ENCODE peak calls at places on chromosomes 1 and 21, in nine cellular contexts. I, U, T, E, X, Q, D, R and J are unnamed samples.

GRCh38 chr1:28246427-28246832 is 10.5 kb downstream of the ATP5IF1 start:
- DNase-seq in I (peak), U (no peak), T (no peak), E (no peak), X (no peak), Q (no peak), D (no peak), R (no peak), J (peak)

GRCh38 chr1:183023146-183023600 is at the start of gene LAMC1:
- DNase-seq in I (no peak), U (peak), T (peak), E (peak), X (peak), Q (no peak), D (peak), R (peak), J (peak)

GRCh38 chr1:209029737-209030136 is 553.8 kb upstream of the CAMK1G start:
- DNase-seq in I (no peak), U (no peak), T (peak), E (no peak), X (no peak), Q (no peak), D (no peak), R (peak), J (peak)

GRCh38 chr1:153386500-153386901 is 4.4 kb downstream of the S100A8 start:
- DNase-seq in I (peak), U (no peak), T (no peak), E (peak), X (peak), Q (no peak), D (no peak), R (no peak), J (peak)

GRCh38 chr21:34008618-34009017 is 64.8 kb upstream of the MRPS6 start:
- DNase-seq in I (no peak), U (no peak), T (no peak), E (no peak), X (no peak), Q (no peak), D (no peak), R (peak), J (no peak)

GRCh38 chr1:88302843-88303486 is 381.1 kb upstream of the PKN2 start:
- DNase-seq in I (no peak), U (peak), T (peak), E (no peak), X (no peak), Q (no peak), D (peak), R (peak), J (peak)

GRCh38 chr1:41381691-41382530 is 20.7 kb downstream of the FOXO6 start:
- DNase-seq in I (no peak), U (peak), T (peak), E (peak), X (no peak), Q (peak), D (peak), R (no peak), J (no peak)

GRCh38 chr1:234311414-234311813 is 61.8 kb upstream of the COA6 start:
- DNase-seq in I (no peak), U (no peak), T (no peak), E (no peak), X (no peak), Q (no peak), D (no peak), R (no peak), J (no peak)

GRCh38 chr21:37849703-37850102 is 66.6 kb downstream of the KCNJ6 start:
- DNase-seq in I (no peak), U (no peak), T (peak), E (no peak), X (no peak), Q (no peak), D (no peak), R (peak), J (no peak)

GRCh38 chr1:156584813-156585212 is 5.3 kb downstream of the TTC24 start:
- DNase-seq in I (no peak), U (peak), T (no peak), E (no peak), X (no peak), Q (no peak), D (no peak), R (no peak), J (no peak)

GRCh38 chr21:36150192-36150711 is 6.4 kb upstream of the DOP1B start:
- DNase-seq in I (no peak), U (no peak), T (peak), E (peak), X (peak), Q (no peak), D (no peak), R (peak), J (peak)